ENCODE peak calls at places on chromosomes 7 and 10, in four cellular contexts. One of them, this sample, is unnamed.

GRCh38 chr7:94843553-94843952 is 63.8 kb upstream of the PPP1R9A start:
- DNase-seq in epithelial cell of esophagus: no peak
- DNase-seq in endothelial cell: no peak
- DNase-seq in MCF 10A: no peak
- DNase-seq in this sample: no peak

GRCh38 chr10:65891073-65891981 is 1034.5 kb upstream of the LRRTM3 start:
- DNase-seq in endothelial cell: no peak
- DNase-seq in MCF 10A: no peak
- DNase-seq in epithelial cell of esophagus: peak
- DNase-seq in this sample: peak

GRCh38 chr10:125144693-125145623 is 15.4 kb downstream of the CTBP2 start:
- DNase-seq in endothelial cell: peak
- DNase-seq in epithelial cell of esophagus: peak
- DNase-seq in MCF 10A: peak
- DNase-seq in this sample: peak

GRCh38 chr7:139727151-139727705 is 50.6 kb downstream of the HIPK2 start:
- DNase-seq in epithelial cell of esophagus: peak
- DNase-seq in endothelial cell: no peak
- DNase-seq in MCF 10A: peak
- DNase-seq in this sample: peak

GRCh38 chr7:74234549-74234948 is 19.6 kb downstream of the RFC2 start:
- DNase-seq in epithelial cell of esophagus: no peak
- DNase-seq in MCF 10A: no peak
- DNase-seq in endothelial cell: no peak
- DNase-seq in this sample: no peak

GRCh38 chr10:15426115-15426514 is 55.0 kb upstream of the FAM171A1 start:
- DNase-seq in epithelial cell of esophagus: no peak
- DNase-seq in endothelial cell: no peak
- DNase-seq in MCF 10A: no peak
- DNase-seq in this sample: no peak

GRCh38 chr7:117034851-117035462 is 81.7 kb downstream of the ST7 start:
- DNase-seq in epithelial cell of esophagus: no peak
- DNase-seq in endothelial cell: no peak
- DNase-seq in MCF 10A: peak
- DNase-seq in this sample: no peak

GRCh38 chr7:18768256-18768655 is 272.7 kb downstream of the HDAC9 start:
- DNase-seq in MCF 10A: no peak
- DNase-seq in endothelial cell: no peak
- DNase-seq in epithelial cell of esophagus: no peak
- DNase-seq in this sample: no peak

GRCh38 chr7:29866490-29866930 is 60.2 kb downstream of the WIPF3 start:
- DNase-seq in MCF 10A: peak
- DNase-seq in epithelial cell of esophagus: no peak
- DNase-seq in endothelial cell: no peak
- DNase-seq in this sample: peak

GRCh38 chr10:72785422-72785818 is 93.5 kb downstream of the MCU start:
- DNase-seq in epithelial cell of esophagus: no peak
- DNase-seq in endothelial cell: no peak
- DNase-seq in MCF 10A: no peak
- DNase-seq in this sample: no peak

GRCh38 chr10:92490387-92490786 is 83.5 kb downstream of the IDE start:
- DNase-seq in MCF 10A: no peak
- DNase-seq in epithelial cell of esophagus: peak
- DNase-seq in endothelial cell: no peak
- DNase-seq in this sample: peak

GRCh38 chr7:30285067-30285530 is 702 bp downstream of the ZNRF2 start:
- DNase-seq in endothelial cell: peak
- DNase-seq in MCF 10A: peak
- DNase-seq in epithelial cell of esophagus: peak
- DNase-seq in this sample: no peak

GRCh38 chr10:91796332-91797076 is 1.7 kb upstream of the TNKS2 start:
- DNase-seq in epithelial cell of esophagus: peak
- DNase-seq in MCF 10A: peak
- DNase-seq in endothelial cell: no peak
- DNase-seq in this sample: peak

GRCh38 chr10:128463991-128464755 is 337.9 kb upstream of the MKI67 start:
- DNase-seq in endothelial cell: peak
- DNase-seq in MCF 10A: peak
- DNase-seq in epithelial cell of esophagus: peak
- DNase-seq in this sample: peak

GRCh38 chr10:46557319-46558140 is 1.1 kb upstream of the GPRIN2 start:
- DNase-seq in MCF 10A: no peak
- DNase-seq in epithelial cell of esophagus: no peak
- DNase-seq in endothelial cell: peak
- DNase-seq in this sample: no peak

GRCh38 chr7:37705976-37706375 is 22.4 kb downstream of the GPR141 start:
- DNase-seq in endothelial cell: no peak
- DNase-seq in MCF 10A: no peak
- DNase-seq in epithelial cell of esophagus: no peak
- DNase-seq in this sample: no peak

GRCh38 chr10:89550509-89550908 is 15.1 kb upstream of the SLC16A12 start:
- DNase-seq in endothelial cell: no peak
- DNase-seq in epithelial cell of esophagus: no peak
- DNase-seq in MCF 10A: peak
- DNase-seq in this sample: no peak

GRCh38 chr10:88913157-88913556 is 33.1 kb downstream of the STAMBPL1 start:
- DNase-seq in epithelial cell of esophagus: no peak
- DNase-seq in endothelial cell: no peak
- DNase-seq in MCF 10A: no peak
- DNase-seq in this sample: no peak

GRCh38 chr7:105245398-105246099 is 143.2 kb downstream of the SRPK2 start:
- DNase-seq in endothelial cell: no peak
- DNase-seq in MCF 10A: no peak
- DNase-seq in epithelial cell of esophagus: no peak
- DNase-seq in this sample: no peak

GRCh38 chr10:70053212-70053895 is 708 bp downstream of the MACROH2A2 start:
- DNase-seq in endothelial cell: peak
- DNase-seq in epithelial cell of esophagus: peak
- DNase-seq in MCF 10A: no peak
- DNase-seq in this sample: no peak

GRCh38 chr10:98438715-98439114 is 8.0 kb downstream of the HPS1 start:
- DNase-seq in epithelial cell of esophagus: no peak
- DNase-seq in MCF 10A: no peak
- DNase-seq in endothelial cell: no peak
- DNase-seq in this sample: no peak

GRCh38 chr10:3350790-3351364 is 178.3 kb upstream of the PITRM1 start:
- DNase-seq in epithelial cell of esophagus: no peak
- DNase-seq in endothelial cell: no peak
- DNase-seq in MCF 10A: no peak
- DNase-seq in this sample: no peak

GRCh38 chr10:22022257-22023051 is 18.9 kb upstream of the DNAJC1 start:
- DNase-seq in MCF 10A: no peak
- DNase-seq in endothelial cell: no peak
- DNase-seq in epithelial cell of esophagus: no peak
- DNase-seq in this sample: no peak

GRCh38 chr7:31688347-31688746 is 1.3 kb downstream of the PPP1R17 start:
- DNase-seq in endothelial cell: no peak
- DNase-seq in MCF 10A: no peak
- DNase-seq in epithelial cell of esophagus: no peak
- DNase-seq in this sample: no peak

GRCh38 chr7:30141405-30142045 is 6.7 kb downstream of the MTURN start:
- DNase-seq in epithelial cell of esophagus: no peak
- DNase-seq in endothelial cell: no peak
- DNase-seq in MCF 10A: no peak
- DNase-seq in this sample: no peak

GRCh38 chr10:14086596-14086995 is 244.1 kb downstream of the FRMD4A start:
- DNase-seq in endothelial cell: no peak
- DNase-seq in MCF 10A: no peak
- DNase-seq in epithelial cell of esophagus: no peak
- DNase-seq in this sample: no peak

GRCh38 chr10:14087585-14087984 is 243.1 kb downstream of the FRMD4A start:
- DNase-seq in MCF 10A: no peak
- DNase-seq in endothelial cell: no peak
- DNase-seq in epithelial cell of esophagus: no peak
- DNase-seq in this sample: no peak

GRCh38 chr10:14089556-14090297 is 241.0 kb downstream of the FRMD4A start:
- DNase-seq in MCF 10A: no peak
- DNase-seq in endothelial cell: no peak
- DNase-seq in epithelial cell of esophagus: no peak
- DNase-seq in this sample: no peak

GRCh38 chr10:14080795-14081194 is 249.9 kb downstream of the FRMD4A start:
- DNase-seq in endothelial cell: no peak
- DNase-seq in epithelial cell of esophagus: no peak
- DNase-seq in MCF 10A: no peak
- DNase-seq in this sample: no peak

GRCh38 chr10:14084875-14085274 is 245.8 kb downstream of the FRMD4A start:
- DNase-seq in epithelial cell of esophagus: peak
- DNase-seq in MCF 10A: peak
- DNase-seq in endothelial cell: no peak
- DNase-seq in this sample: no peak
- TF ChIP-seq CTCF in epithelial cell of esophagus: no peak
- TF ChIP-seq CTCF in MCF 10A: no peak
- TF ChIP-seq CTCF in endothelial cell: no peak
- TF ChIP-seq CTCF in this sample: no peak

DNA sequence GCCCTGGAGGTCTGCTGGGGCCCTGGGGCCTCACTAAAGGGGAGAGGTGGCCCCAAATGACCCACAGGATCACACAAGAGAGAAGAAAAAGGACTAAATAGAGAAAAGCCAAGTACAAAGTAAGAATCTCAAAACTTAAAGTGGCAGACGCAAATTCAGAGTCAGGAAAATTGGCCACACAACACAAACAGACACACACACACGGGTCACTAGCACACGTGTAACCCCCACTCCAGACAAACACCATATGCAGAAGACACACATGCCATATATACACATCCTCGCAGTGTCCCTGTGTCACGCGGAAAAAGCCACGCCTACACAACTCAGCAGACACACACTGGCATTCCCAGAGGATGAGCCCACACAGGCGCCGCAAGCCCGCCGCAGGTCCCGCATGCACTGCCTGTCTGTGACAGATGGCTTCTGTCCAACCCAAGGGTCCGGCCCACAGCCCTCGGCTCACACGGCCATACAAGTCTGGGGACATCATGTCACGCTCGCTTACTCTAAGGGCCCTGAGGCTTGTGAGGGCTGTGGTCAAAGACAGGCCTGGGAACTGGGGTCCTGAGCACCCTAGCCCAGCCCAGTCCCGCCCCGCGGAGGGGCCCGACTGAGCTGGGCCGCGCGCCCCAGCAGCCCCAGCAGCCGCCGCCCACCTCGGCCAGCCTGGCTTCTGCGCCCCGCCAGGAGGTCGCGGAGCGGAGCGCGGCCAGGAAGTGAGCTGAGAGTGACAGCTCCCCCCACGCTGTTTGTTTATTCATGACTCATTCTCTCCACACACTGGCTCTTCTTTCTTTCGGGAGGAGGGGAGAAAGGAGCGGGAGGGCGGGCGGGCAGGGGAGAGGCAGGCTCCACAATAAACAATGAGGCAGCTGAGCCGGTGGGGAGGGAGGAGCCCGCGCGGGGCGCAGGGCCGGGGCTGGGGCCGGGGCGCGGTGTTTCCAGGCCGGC is 95.5 kb upstream of the ZMIZ1 start:
- DNase-seq in epithelial cell of esophagus: peak
- DNase-seq in MCF 10A: peak
- DNase-seq in endothelial cell: peak
- DNase-seq in this sample: peak
- TF ChIP-seq CTCF in epithelial cell of esophagus: no peak
- TF ChIP-seq CTCF in MCF 10A: no peak
- TF ChIP-seq CTCF in endothelial cell: no peak
- TF ChIP-seq CTCF in this sample: no peak

DNA sequence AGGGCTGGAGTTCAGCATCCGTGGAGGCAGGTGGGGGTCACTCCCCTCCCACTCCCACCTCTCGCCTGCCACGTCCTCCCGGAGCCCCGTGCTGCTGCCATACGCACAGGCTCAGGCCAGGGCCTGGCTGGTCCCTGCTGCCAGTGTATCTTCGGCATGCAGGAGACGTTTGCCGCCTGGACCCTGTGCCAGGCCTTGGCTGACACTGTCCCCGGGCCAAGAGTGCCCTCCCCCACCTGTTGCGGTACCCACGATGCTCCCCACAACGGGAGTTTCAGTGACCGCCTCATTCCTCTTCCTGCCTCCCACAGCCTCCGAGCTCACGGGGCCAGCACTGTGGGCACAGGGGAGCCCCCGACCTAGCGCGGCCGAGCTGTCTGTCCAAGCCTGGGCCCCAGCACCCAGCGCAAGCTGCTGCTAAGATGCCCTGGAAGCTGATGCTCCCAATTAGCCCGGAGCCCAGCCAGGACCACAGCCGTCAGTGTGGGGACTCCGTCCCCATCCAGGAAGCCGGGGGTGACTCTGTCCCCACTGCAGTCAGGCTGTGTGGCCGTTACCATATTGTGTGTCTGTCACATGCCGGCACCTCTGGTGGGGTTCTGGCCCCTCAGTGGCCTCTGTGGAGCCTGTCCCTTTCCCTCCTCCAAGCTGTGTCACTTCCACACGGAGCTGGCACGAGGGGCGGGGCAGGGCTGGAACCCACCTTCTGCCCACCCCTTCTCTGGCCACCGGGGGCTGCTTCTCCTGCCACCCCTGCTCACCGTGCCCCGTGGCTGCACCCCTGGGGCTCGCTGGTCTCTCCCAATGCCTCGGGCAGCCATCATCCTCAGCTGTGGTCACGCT is 7.6 kb downstream of the TTYH3 start:
- DNase-seq in epithelial cell of esophagus: no peak
- DNase-seq in MCF 10A: no peak
- DNase-seq in endothelial cell: no peak
- DNase-seq in this sample: no peak
- TF ChIP-seq CTCF in epithelial cell of esophagus: no peak
- TF ChIP-seq CTCF in MCF 10A: no peak
- TF ChIP-seq CTCF in endothelial cell: no peak
- TF ChIP-seq CTCF in this sample: no peak

DNA sequence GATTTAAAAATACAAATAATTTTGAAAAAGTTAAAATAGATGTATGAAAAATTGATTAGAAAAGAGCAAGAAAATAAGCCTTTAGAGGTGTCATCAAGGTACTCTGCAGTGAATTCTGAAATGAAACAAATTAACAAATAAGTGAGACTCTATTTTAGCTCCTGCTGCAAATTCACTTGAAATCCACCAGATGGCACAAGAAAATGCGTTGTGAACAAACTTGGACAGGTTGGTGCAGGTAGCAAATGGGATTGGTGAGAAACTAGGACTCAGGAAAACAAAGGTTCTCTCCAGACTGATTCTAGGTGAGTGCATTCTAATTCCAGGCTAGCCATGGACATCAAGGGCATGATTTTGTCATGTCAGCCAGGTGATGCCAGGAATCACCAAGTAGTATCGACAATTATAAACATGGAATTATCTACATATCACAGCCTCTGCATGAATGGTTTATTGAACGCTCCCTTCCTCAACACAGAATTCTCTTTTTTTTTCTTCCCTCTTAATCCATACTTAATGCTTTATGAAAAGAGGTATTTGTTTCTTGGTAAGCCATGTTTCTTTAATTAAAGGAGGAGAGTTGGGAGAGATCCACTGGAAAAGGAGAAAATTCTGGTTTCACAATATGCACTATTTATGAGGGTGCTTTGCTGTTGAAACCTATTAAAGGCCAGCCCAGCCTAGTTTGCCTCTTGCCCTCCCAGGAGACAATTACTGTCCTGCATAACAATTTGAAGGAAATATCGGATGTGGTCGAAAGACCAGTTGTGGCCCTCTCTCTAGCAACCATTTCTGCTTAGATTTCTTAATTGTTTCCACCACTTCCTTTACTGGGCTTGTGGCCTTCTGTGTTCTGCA is 118.1 kb downstream of the ZNF365 start:
- DNase-seq in endothelial cell: no peak
- DNase-seq in MCF 10A: peak
- DNase-seq in epithelial cell of esophagus: peak
- DNase-seq in this sample: peak
- TF ChIP-seq CTCF in endothelial cell: no peak
- TF ChIP-seq CTCF in MCF 10A: peak
- TF ChIP-seq CTCF in epithelial cell of esophagus: peak
- TF ChIP-seq CTCF in this sample: peak

This sample was measured in bronchial epithelial cell.